ENCODE peak calls at places on chromosome X, in five cellular contexts. L is stomach, X is K562, V is SK-N-SH, H is prostate gland. O is an unnamed sample. For H3K9me3, the result is how much of the 10 kb centered on the place peaks cover.

GRCh38 chrX:22999696-23000223 is at the start of gene DDX53:
- DNase-seq in L (no peak), X (peak), V (no peak), H (no peak), O (peak)

GRCh38 chrX:80747832-80748231 is 61.8 kb downstream of the BRWD3 start:
- DNase-seq in L (no peak), X (no peak), V (no peak), H (no peak), O (no peak)

GRCh38 chrX:56813318-56813837 is 84.3 kb downstream of the NBDY start:
- DNase-seq in L (no peak), X (peak), V (no peak), H (peak), O (no peak)

GRCh38 chrX:103356897-103357296 is 591 bp downstream of the TCEAL9 start:
- DNase-seq in L (no peak), X (peak), V (peak), H (peak), O (no peak)

GRCh38 chrX:13985697-13986435 is 43.8 kb downstream of the GEMIN8 start:
- DNase-seq in L (no peak), X (no peak), V (no peak), H (no peak), O (no peak)

GRCh38 chrX:41050359-41050758 is 34.9 kb upstream of the USP9X start:
- DNase-seq in L (no peak), X (no peak), V (no peak), H (no peak), O (no peak)

GRCh38 chrX:16082470-16083085 is 40.8 kb upstream of the GRPR start:
- DNase-seq in L (no peak), X (no peak), V (no peak), H (no peak), O (no peak)

GRCh38 chrX:107542500-107542899 is 85.8 kb upstream of the PRPS1 start:
- DNase-seq in L (peak), X (no peak), V (peak), H (peak), O (no peak)

GRCh38 chrX:113392355-113392754 is 551.7 kb upstream of the AMOT start:
- DNase-seq in L (no peak), X (no peak), V (no peak), H (no peak), O (peak)

GRCh38 chrX:112819013-112819635 is 21.5 kb downstream of the AMOT start:
- DNase-seq in L (no peak), X (no peak), V (no peak), H (no peak), O (no peak)

GRCh38 chrX:103073442-103073841 is 9.5 kb upstream of the BEX1 start:
- DNase-seq in L (no peak), X (no peak), V (no peak), H (no peak), O (no peak)

GRCh38 chrX:28586291-28586690 is 955 bp upstream of the IL1RAPL1 start:
- DNase-seq in L (no peak), X (no peak), V (no peak), H (no peak), O (no peak)

GRCh38 chrX:47218920-47219815 is 687 bp downstream of the CDK16 start:
- DNase-seq in L (no peak), X (peak), V (peak), H (no peak), O (peak)

GRCh38 chrX:152733261-152733975 is at the start of the genes CSAG1 and MAGEA12:
- DNase-seq in L (no peak), X (peak), V (peak), H (no peak), O (no peak)

GRCh38 chrX:146278381-146278780 is 460.8 kb downstream of the SLITRK2 start:
- DNase-seq in L (no peak), X (no peak), V (no peak), H (no peak), O (no peak)

GRCh38 chrX:65731684-65732289 is 64.3 kb downstream of the MSN start:
- DNase-seq in L (no peak), X (no peak), V (no peak), H (no peak), O (no peak)

GRCh38 chrX:131752493-131753198 is 208.8 kb downstream of the OR13H1 start:
- DNase-seq in L (peak), X (no peak), V (peak), H (no peak), O (peak)

GRCh38 chrX:53471346-53471745 is 37.2 kb upstream of the HSD17B10 start:
- DNase-seq in L (no peak), X (no peak), V (no peak), H (no peak), O (no peak)

GRCh38 chrX:40146471-40147398 is 49.0 kb upstream of the BCOR start:
- DNase-seq in L (no peak), X (no peak), V (peak), H (no peak), O (peak)

GRCh38 chrX:41180194-41180902 is 95.1 kb downstream of the USP9X start:
- DNase-seq in L (peak), X (peak), V (peak), H (peak), O (peak)

GRCh38 chrX:103774070-103774642 is 2.5 kb upstream of the PLP1 start:
- DNase-seq in L (no peak), X (no peak), V (peak), H (peak), O (no peak)

GRCh38 chrX:46961097-46961496 is 48.9 kb downstream of the JADE3 start:
- DNase-seq in L (no peak), X (no peak), V (no peak), H (no peak), O (no peak)

GRCh38 chrX:55908685-55909212 is 191.2 kb downstream of the RRAGB start:
- DNase-seq in L (no peak), X (peak), V (no peak), H (peak), O (peak)

GRCh38 chrX:115023139-115023538 is 5.7 kb upstream of the IL13RA2 start:
- DNase-seq in L (no peak), X (peak), V (peak), H (peak), O (no peak)

GRCh38 chrX:11406109-11406755 is 113.0 kb downstream of the AMELX start:
- DNase-seq in L (no peak), X (no peak), V (no peak), H (no peak), O (no peak)

GRCh38 chrX:16771483-16772398 is 14.5 kb upstream of the TXLNG start:
- DNase-seq in L (no peak), X (peak), V (peak), H (no peak), O (no peak)

GRCh38 chrX:47321386-47321785 is 49.0 kb upstream of the ZNF157 start:
- DNase-seq in L (no peak), X (peak), V (no peak), H (peak), O (no peak)

GRCh38 chrX:53939127-53939526 is 105.1 kb downstream of the PHF8 start:
- DNase-seq in L (no peak), X (no peak), V (no peak), H (no peak), O (no peak)

GRCh38 chrX:21912989-21913388 is 27.5 kb upstream of the SMS start:
- DNase-seq in L (no peak), X (no peak), V (no peak), H (no peak), O (no peak)

GRCh38 chrX:129648514-129649267 is 6.1 kb downstream of the APLN start:
- DNase-seq in L (peak), X (no peak), V (no peak), H (no peak), O (no peak)

GRCh38 chrX:7294483-7294882 is 146.5 kb upstream of the PUDP start:
- DNase-seq in L (no peak), X (no peak), V (no peak), H (no peak), O (no peak)

GRCh38 chrX:132749406-132749805 is 209.0 kb downstream of the HS6ST2 start:
- DNase-seq in L (no peak), X (no peak), V (no peak), H (no peak), O (no peak)

GRCh38 chrX:77427586-77427985 is 19.6 kb upstream of the FGF16 start:
- DNase-seq in L (no peak), X (no peak), V (no peak), H (no peak), O (no peak)

GRCh38 chrX:106484233-106484632 is 127.5 kb upstream of the RADX start:
- DNase-seq in L (no peak), X (no peak), V (no peak), H (no peak), O (no peak)

GRCh38 chrX:53458082-53458481 is 23.9 kb upstream of the HSD17B10 start:
- DNase-seq in L (no peak), X (no peak), V (no peak), H (no peak), O (no peak)

GRCh38 chrX:32871636-32872035 is 339.7 kb downstream of the DMD start:
- DNase-seq in L (no peak), X (no peak), V (no peak), H (no peak), O (no peak)

GRCh38 chrX:133650262-133650661 is 235.0 kb upstream of the GPC4 start:
- DNase-seq in L (no peak), X (no peak), V (no peak), H (no peak), O (no peak)

GRCh38 chrX:134173541-134174272 is 63.3 kb upstream of the CCDC160 start:
- DNase-seq in L (no peak), X (no peak), V (peak), H (no peak), O (no peak)

GRCh38 chrX:111387470-111387869 is 24.5 kb downstream of the DCX start:
- DNase-seq in L (no peak), X (no peak), V (no peak), H (no peak), O (no peak)

GRCh38 chrX:9681422-9681821 is 84.2 kb downstream of the GPR143 start:
- DNase-seq in L (no peak), X (no peak), V (no peak), H (no peak), O (no peak)

GRCh38 chrX:69562904-69563568 is 52.9 kb upstream of the EDA start:
- DNase-seq in L (no peak), X (no peak), V (no peak), H (no peak), O (no peak)

GRCh38 chrX:69568828-69569227 is 47.1 kb upstream of the EDA start:
- DNase-seq in L (no peak), X (no peak), V (no peak), H (no peak), O (no peak)

GRCh38 chrX:69565247-69565815 is 50.6 kb upstream of the EDA start:
- DNase-seq in L (no peak), X (no peak), V (no peak), H (no peak), O (no peak)

GRCh38 chrX:69564665-69565064 is 51.2 kb upstream of the EDA start:
- DNase-seq in L (no peak), X (no peak), V (no peak), H (no peak), O (no peak)
- H3K9me3 ChIP-seq in L (under half), X (under half), V (under half), H (under half), O (under half)

GRCh38 chrX:48957477-48957826 is at the start of gene OTUD5:
- DNase-seq in L (no peak), X (peak), V (peak), H (no peak), O (peak)
- TF ChIP-seq POLR2AphosphoS5 in L (no peak), X (no peak), V (peak), H (no peak), O (no peak)

GRCh38 chrX:117743469-117744251 is 372.9 kb downstream of the KLHL13 start:
- DNase-seq in L (no peak), X (no peak), V (peak), H (peak), O (no peak)
- TF ChIP-seq CTCF in L (no peak), X (no peak), V (peak), H (no peak), O (no peak)

GRCh38 chrX:97522307-97522706 is 638.6 kb downstream of the RPA4 start:
- DNase-seq in L (no peak), X (no peak), V (no peak), H (no peak), O (no peak)

GRCh38 chrX:97525981-97526380 is 642.3 kb downstream of the RPA4 start:
- DNase-seq in L (no peak), X (no peak), V (no peak), H (no peak), O (no peak)

GRCh38 chrX:97524340-97524739 is 640.6 kb downstream of the RPA4 start:
- DNase-seq in L (no peak), X (no peak), V (no peak), H (no peak), O (no peak)

GRCh38 chrX:97527725-97528124 is 644.0 kb downstream of the RPA4 start:
- DNase-seq in L (no peak), X (no peak), V (no peak), H (no peak), O (no peak)

GRCh38 chrX:97524997-97525396 is 641.3 kb downstream of the RPA4 start:
- DNase-seq in L (no peak), X (no peak), V (no peak), H (no peak), O (no peak)
- H3K9me3 ChIP-seq in L (under half), X (under half), V (under half), H (under half), O (under half)

GRCh38 chrX:50459615-50460014 is 11.0 kb downstream of the DGKK start:
- DNase-seq in L (no peak), X (no peak), V (no peak), H (no peak), O (no peak)
- TF ChIP-seq POLR2AphosphoS5 in L (no peak), X (no peak), V (no peak), H (no peak), O (no peak)

DNA sequence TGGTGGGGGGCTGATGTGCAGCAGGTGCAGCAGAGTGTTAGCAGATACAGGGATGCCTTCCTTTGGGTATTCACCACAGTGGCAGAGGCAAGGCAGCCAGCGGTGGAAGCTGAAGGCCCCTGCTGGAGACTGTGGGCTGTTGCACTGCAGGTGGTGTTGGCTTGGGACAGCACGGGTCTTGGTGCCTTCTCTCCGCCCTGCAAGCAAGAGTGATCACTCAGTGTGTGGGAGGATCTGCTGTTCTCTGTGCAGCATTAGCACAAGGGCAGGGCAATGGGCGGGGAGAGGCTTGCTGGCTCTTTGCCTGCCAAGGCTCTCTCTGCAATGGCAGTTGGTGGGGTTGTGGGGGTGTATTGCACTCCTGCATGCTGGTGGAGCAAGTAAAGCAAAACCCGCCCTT is 821.0 kb upstream of the GRIA3 start:
- DNase-seq in L (no peak), X (no peak), V (no peak), H (no peak), O (peak)
- TF ChIP-seq CTCF in L (no peak), X (no peak), V (no peak), H (no peak), O (no peak)